ENCODE peak calls at places on chromosomes 3 and 15, in six cellular contexts. Y, M, E, C, G and Z are unnamed samples. For H3K9me3, the result is how much of the 10 kb centered on the place peaks cover.

GRCh38 chr3:55481918-55482495 is 5.1 kb downstream of the WNT5A start:
- DNase-seq in Y (no peak), M (no peak), E (no peak), C (no peak), G (peak), Z (no peak)

GRCh38 chr3:113140876-113141275 is 70.5 kb upstream of the BOC start:
- DNase-seq in Y (no peak), M (no peak), E (no peak), C (no peak), G (no peak), Z (no peak)

GRCh38 chr3:141346839-141347238 is 21.5 kb upstream of the ZBTB38 start:
- DNase-seq in Y (no peak), M (no peak), E (no peak), C (no peak), G (no peak), Z (no peak)

GRCh38 chr15:93152951-93153350 is 63.9 kb upstream of the RGMA start:
- DNase-seq in Y (peak), M (no peak), E (no peak), C (no peak), G (peak), Z (no peak)

GRCh38 chr3:25536668-25537331 is 108.7 kb downstream of the RARB start:
- DNase-seq in Y (no peak), M (peak), E (no peak), C (no peak), G (no peak), Z (no peak)

GRCh38 chr15:90035835-90036220 is 34.7 kb downstream of the ZNF710 start:
- DNase-seq in Y (peak), M (no peak), E (no peak), C (no peak), G (no peak), Z (no peak)

GRCh38 chr15:79168922-79169322 is 78.3 kb upstream of the RASGRF1 start:
- DNase-seq in Y (no peak), M (no peak), E (no peak), C (no peak), G (no peak), Z (no peak)

GRCh38 chr3:36959821-36960220 is 15.0 kb upstream of the TRANK1 start:
- DNase-seq in Y (no peak), M (no peak), E (no peak), C (no peak), G (no peak), Z (no peak)

GRCh38 chr3:73401616-73402265 is 223.0 kb downstream of the PDZRN3 start:
- DNase-seq in Y (no peak), M (no peak), E (peak), C (no peak), G (no peak), Z (no peak)

GRCh38 chr15:74651251-74651741 is 35.7 kb downstream of the CLK3 start:
- DNase-seq in Y (no peak), M (no peak), E (no peak), C (no peak), G (no peak), Z (no peak)

GRCh38 chr3:156750191-156750873 is 75.8 kb upstream of the LEKR1 start:
- DNase-seq in Y (no peak), M (no peak), E (no peak), C (no peak), G (no peak), Z (no peak)

GRCh38 chr3:37899101-37899707 is 37.5 kb downstream of the CTDSPL start:
- DNase-seq in Y (no peak), M (no peak), E (no peak), C (no peak), G (no peak), Z (no peak)

GRCh38 chr3:174937488-174937887 is 78.4 kb downstream of the NAALADL2 start:
- DNase-seq in Y (no peak), M (no peak), E (no peak), C (no peak), G (no peak), Z (peak)

GRCh38 chr3:135844381-135844780 is 121.1 kb upstream of the PPP2R3A start:
- DNase-seq in Y (no peak), M (no peak), E (no peak), C (no peak), G (no peak), Z (no peak)

GRCh38 chr3:29281265-29282228 is 676 bp downstream of the RBMS3 start:
- DNase-seq in Y (no peak), M (peak), E (no peak), C (no peak), G (no peak), Z (peak)

GRCh38 chr15:82664021-82664420 is 16.9 kb upstream of the CPEB1 start:
- DNase-seq in Y (no peak), M (no peak), E (no peak), C (no peak), G (no peak), Z (no peak)

GRCh38 chr3:58835075-58835474 is 168.5 kb upstream of the FAM3D start:
- DNase-seq in Y (no peak), M (no peak), E (no peak), C (no peak), G (no peak), Z (no peak)
- H3K9me3 ChIP-seq in Y (under half), M (under half), E (under half), C (under half), G (under half), Z (under half)

DNA sequence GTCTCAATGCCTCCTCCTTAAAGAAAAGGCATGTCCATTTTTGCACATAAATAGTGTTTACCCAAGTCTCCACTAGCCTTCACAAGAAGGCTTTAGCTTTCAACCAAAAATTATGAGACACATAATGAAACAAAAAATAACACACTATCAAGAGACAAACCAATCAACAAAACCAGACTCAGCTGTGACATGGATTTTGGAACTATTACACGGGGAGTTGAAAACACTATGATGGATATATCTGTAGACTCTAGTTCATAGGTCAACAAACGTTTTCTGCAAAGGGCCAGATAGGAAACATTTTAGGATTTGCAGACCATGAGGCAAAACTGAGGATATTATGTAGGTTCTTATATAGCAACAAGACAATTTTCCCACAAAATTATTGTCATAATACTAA is 24.9 kb downstream of the MYL3 start:
- DNase-seq in Y (no peak), M (no peak), E (no peak), C (no peak), G (no peak), Z (no peak)
- H3K9me3 ChIP-seq in Y (under half), M (under half), E (under half), C (under half), G (under half), Z (under half)

GRCh38 chr3:46764206-46764605 is 46.5 kb upstream of the PRSS50 start:
- DNase-seq in Y (no peak), M (no peak), E (no peak), C (no peak), G (no peak), Z (no peak)

GRCh38 chr3:46763178-46763577 is 45.5 kb upstream of the PRSS50 start:
- DNase-seq in Y (no peak), M (no peak), E (no peak), C (no peak), G (no peak), Z (no peak)

GRCh38 chr3:46768061-46768460 is 50.4 kb upstream of the PRSS50 start:
- DNase-seq in Y (no peak), M (no peak), E (no peak), C (no peak), G (no peak), Z (no peak)
- H3K9me3 ChIP-seq in Y (under half), M (under half), E (under half), C (under half), G (under half), Z (under half)

GRCh38 chr15:54212635-54213034 is 234.4 kb downstream of the UNC13C start:
- DNase-seq in Y (no peak), M (no peak), E (no peak), C (no peak), G (no peak), Z (no peak)
- H3K9me3 ChIP-seq in Y (under half), M (under half), E (under half), C (under half), G (under half), Z (under half)

GRCh38 chr3:200747-201146 is 4.2 kb downstream of the CHL1 start:
- DNase-seq in Y (no peak), M (no peak), E (no peak), C (no peak), G (no peak), Z (no peak)
- H3K9me3 ChIP-seq in Y (under half), M (under half), E (under half), C (under half), G (under half), Z (under half)

GRCh38 chr3:46866720-46867549 is 3.7 kb upstream of the MYL3 start:
- DNase-seq in Y (peak), M (peak), E (no peak), C (peak), G (peak), Z (peak)
- H3K9me3 ChIP-seq in Y (under half), M (under half), E (under half), C (under half), G (under half), Z (under half)

DNA sequence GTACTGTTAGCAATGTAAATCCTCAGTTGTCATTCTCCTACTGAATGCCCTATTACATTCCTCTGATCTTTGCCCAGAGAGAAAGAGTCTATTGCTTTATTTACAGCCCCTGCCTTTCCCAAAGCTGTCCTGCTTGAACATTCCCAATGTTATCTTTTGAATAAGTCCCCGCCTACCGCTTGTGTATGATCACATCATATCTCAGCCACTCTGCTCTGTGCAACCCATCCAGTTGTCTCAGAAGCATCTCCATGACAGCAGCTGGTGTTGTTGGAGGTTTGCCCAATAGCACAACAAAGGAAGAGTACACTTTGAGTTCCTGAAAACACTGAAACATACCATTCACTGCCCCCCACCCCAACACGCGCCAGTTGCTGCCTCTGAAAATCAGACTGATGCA is 22.0 kb upstream of the FAM3D start:
- DNase-seq in Y (no peak), M (no peak), E (no peak), C (no peak), G (no peak), Z (no peak)
- H3K9me3 ChIP-seq in Y (under half), M (under half), E (under half), C (under half), G (under half), Z (under half)

GRCh38 chr3:138649134-138649533 is 40.6 kb downstream of the FAIM start:
- DNase-seq in Y (no peak), M (no peak), E (no peak), C (no peak), G (no peak), Z (no peak)
- H3K9me3 ChIP-seq in Y (under half), M (under half), E (under half), C (under half), G (under half), Z (under half)